ENCODE peak calls at places on chromosomes 4 and X, in four cellular contexts. One of them, this sample, is unnamed.

GRCh38 chr4:5647351-5647750 is 61.0 kb downstream of the EVC2 start:
- ATAC-seq in naive thymus-derived CD8-positive, alpha-beta T cell: no peak
- ATAC-seq in central memory CD8-positive, alpha-beta T cell: no peak
- ATAC-seq in Right ventricle myocardium superior: no peak
- ATAC-seq in this sample: no peak

GRCh38 chr4:93199492-93199891 is 629.1 kb upstream of the ATOH1 start:
- ATAC-seq in naive thymus-derived CD8-positive, alpha-beta T cell: no peak
- ATAC-seq in central memory CD8-positive, alpha-beta T cell: no peak
- ATAC-seq in Right ventricle myocardium superior: no peak
- ATAC-seq in this sample: no peak

GRCh38 chr4:164572877-164573279 is 181.1 kb upstream of the SMIM31 start:
- ATAC-seq in naive thymus-derived CD8-positive, alpha-beta T cell: no peak
- ATAC-seq in central memory CD8-positive, alpha-beta T cell: no peak
- ATAC-seq in Right ventricle myocardium superior: no peak
- ATAC-seq in this sample: no peak

GRCh38 chrX:133214316-133214715 is 3.8 kb downstream of the TFDP3 start:
- ATAC-seq in naive thymus-derived CD8-positive, alpha-beta T cell: no peak
- ATAC-seq in central memory CD8-positive, alpha-beta T cell: no peak
- ATAC-seq in Right ventricle myocardium superior: no peak
- ATAC-seq in this sample: no peak

GRCh38 chr4:164930647-164931046 is 46.8 kb downstream of the TRIM61 start:
- ATAC-seq in naive thymus-derived CD8-positive, alpha-beta T cell: no peak
- ATAC-seq in central memory CD8-positive, alpha-beta T cell: no peak
- ATAC-seq in Right ventricle myocardium superior: no peak
- ATAC-seq in this sample: no peak

GRCh38 chrX:110853610-110854009 is 58.0 kb upstream of the CHRDL1 start:
- ATAC-seq in naive thymus-derived CD8-positive, alpha-beta T cell: no peak
- ATAC-seq in central memory CD8-positive, alpha-beta T cell: no peak
- ATAC-seq in Right ventricle myocardium superior: no peak
- ATAC-seq in this sample: no peak

GRCh38 chr4:153669838-153670237 is 14.2 kb upstream of the TLR2 start:
- ATAC-seq in naive thymus-derived CD8-positive, alpha-beta T cell: no peak
- ATAC-seq in central memory CD8-positive, alpha-beta T cell: no peak
- ATAC-seq in Right ventricle myocardium superior: no peak
- ATAC-seq in this sample: no peak

GRCh38 chr4:60817609-60818008 is 382.5 kb upstream of the ADGRL3 start:
- ATAC-seq in naive thymus-derived CD8-positive, alpha-beta T cell: no peak
- ATAC-seq in central memory CD8-positive, alpha-beta T cell: no peak
- ATAC-seq in Right ventricle myocardium superior: no peak
- ATAC-seq in this sample: no peak

GRCh38 chr4:26724522-26724921 is 136.1 kb upstream of the STIM2 start:
- ATAC-seq in naive thymus-derived CD8-positive, alpha-beta T cell: peak
- ATAC-seq in central memory CD8-positive, alpha-beta T cell: peak
- ATAC-seq in Right ventricle myocardium superior: no peak
- ATAC-seq in this sample: no peak

GRCh38 chr4:6909970-6910339 is 329 bp downstream of the TBC1D14 start:
- ATAC-seq in naive thymus-derived CD8-positive, alpha-beta T cell: no peak
- ATAC-seq in central memory CD8-positive, alpha-beta T cell: peak
- ATAC-seq in Right ventricle myocardium superior: peak
- ATAC-seq in this sample: peak

GRCh38 chrX:138463476-138463875 is 248.0 kb downstream of the FGF13 start:
- ATAC-seq in naive thymus-derived CD8-positive, alpha-beta T cell: no peak
- ATAC-seq in central memory CD8-positive, alpha-beta T cell: no peak
- ATAC-seq in Right ventricle myocardium superior: no peak
- ATAC-seq in this sample: no peak

GRCh38 chr4:53459548-53459947 is 82.1 kb downstream of the FIP1L1 start:
- ATAC-seq in naive thymus-derived CD8-positive, alpha-beta T cell: no peak
- ATAC-seq in central memory CD8-positive, alpha-beta T cell: no peak
- ATAC-seq in Right ventricle myocardium superior: no peak
- ATAC-seq in this sample: no peak

GRCh38 chr4:860561-860960 is 34.6 kb upstream of the CPLX1 start:
- ATAC-seq in naive thymus-derived CD8-positive, alpha-beta T cell: no peak
- ATAC-seq in central memory CD8-positive, alpha-beta T cell: no peak
- ATAC-seq in Right ventricle myocardium superior: no peak
- ATAC-seq in this sample: no peak

GRCh38 chrX:1307626-1308340 is 28.8 kb upstream of the IL3RA start:
- ATAC-seq in naive thymus-derived CD8-positive, alpha-beta T cell: no peak
- ATAC-seq in central memory CD8-positive, alpha-beta T cell: no peak
- ATAC-seq in Right ventricle myocardium superior: no peak
- ATAC-seq in this sample: no peak

GRCh38 chrX:108018659-108019381 is 26.0 kb upstream of the VSIG1 start:
- ATAC-seq in naive thymus-derived CD8-positive, alpha-beta T cell: peak
- ATAC-seq in central memory CD8-positive, alpha-beta T cell: peak
- ATAC-seq in Right ventricle myocardium superior: peak
- ATAC-seq in this sample: no peak

GRCh38 chr4:168999836-169000235 is 10.2 kb downstream of the CBR4 start:
- ATAC-seq in naive thymus-derived CD8-positive, alpha-beta T cell: no peak
- ATAC-seq in central memory CD8-positive, alpha-beta T cell: no peak
- ATAC-seq in Right ventricle myocardium superior: peak
- ATAC-seq in this sample: no peak

GRCh38 chr4:154065368-154065767 is 276.5 kb upstream of the SFRP2 start:
- ATAC-seq in naive thymus-derived CD8-positive, alpha-beta T cell: no peak
- ATAC-seq in central memory CD8-positive, alpha-beta T cell: no peak
- ATAC-seq in Right ventricle myocardium superior: no peak
- ATAC-seq in this sample: no peak

GRCh38 chrX:154313147-154313546 is 17.6 kb downstream of the TKTL1 start:
- ATAC-seq in naive thymus-derived CD8-positive, alpha-beta T cell: no peak
- ATAC-seq in central memory CD8-positive, alpha-beta T cell: peak
- ATAC-seq in Right ventricle myocardium superior: no peak
- ATAC-seq in this sample: no peak

GRCh38 chr4:152605031-152605430 is 69.1 kb upstream of the FBXW7 start:
- ATAC-seq in naive thymus-derived CD8-positive, alpha-beta T cell: no peak
- ATAC-seq in central memory CD8-positive, alpha-beta T cell: no peak
- ATAC-seq in Right ventricle myocardium superior: no peak
- ATAC-seq in this sample: no peak

This sample was measured in gastroesophageal sphincter.